ENCODE peak calls at places on chromosomes 4 and X, in five cellular contexts. H is HL-60; I is CD8-positive, alpha-beta memory T cell; R is sigmoid colon; Y is upper lobe of right lung. C is an unnamed sample.

GRCh38 chr4:36338973-36339372 is 57.6 kb downstream of the DTHD1 start:
- DNase-seq in H (no peak), I (no peak), R (no peak), Y (no peak), C (no peak)

GRCh38 chrX:69163936-69164741 is 1.1 kb downstream of the PJA1 start:
- DNase-seq in H (no peak), I (peak; percentile 58), R (no peak), Y (peak; percentile 66), C (no peak)

GRCh38 chrX:2402361-2402690 is 98.5 kb downstream of the DHRSX start:
- DNase-seq in H (no peak), I (no peak), R (no peak), Y (no peak), C (no peak)

GRCh38 chrX:46330981-46331380 is 214.2 kb downstream of the ZNF674 start:
- DNase-seq in H (no peak), I (no peak), R (no peak), Y (no peak), C (no peak)

GRCh38 chr4:170090667-170091052 is 904 bp upstream of the AADAT start:
- DNase-seq in H (no peak), I (no peak), R (no peak), Y (no peak), C (no peak)

GRCh38 chr4:159016527-159017137 is 86.2 kb upstream of the RAPGEF2 start:
- DNase-seq in H (no peak), I (no peak), R (no peak), Y (no peak), C (no peak)

GRCh38 chr4:13821522-13821921 is 194.0 kb upstream of the BOD1L1 start:
- DNase-seq in H (no peak), I (no peak), R (no peak), Y (no peak), C (no peak)

GRCh38 chr4:79044260-79044659 is 105.0 kb upstream of the PAQR3 start:
- DNase-seq in H (no peak), I (no peak), R (no peak), Y (no peak), C (no peak)

GRCh38 chr4:19883841-19884240 is 367.9 kb upstream of the SLIT2 start:
- DNase-seq in H (no peak), I (no peak), R (no peak), Y (no peak), C (no peak)

GRCh38 chrX:12080265-12080664 is 58.0 kb upstream of the FRMPD4 start:
- DNase-seq in H (no peak), I (no peak), R (no peak), Y (no peak), C (no peak)

GRCh38 chr4:27789768-27790167 is 929.1 kb downstream of the STIM2 start:
- DNase-seq in H (no peak), I (no peak), R (no peak), Y (no peak), C (no peak)

GRCh38 chr4:80295841-80296240 is 29.4 kb downstream of the FGF5 start:
- DNase-seq in H (no peak), I (no peak), R (no peak), Y (no peak), C (no peak)

GRCh38 chr4:16225681-16225995 is 633 bp downstream of the TAPT1 start:
- DNase-seq in H (no peak), I (no peak), R (no peak), Y (no peak), C (no peak)

GRCh38 chr4:17336524-17336941 is 175.4 kb downstream of the QDPR start:
- DNase-seq in H (no peak), I (peak; percentile 79), R (peak; percentile 71), Y (no peak), C (no peak)

GRCh38 chr4:93731448-93731847 is 97.1 kb upstream of the ATOH1 start:
- DNase-seq in H (no peak), I (no peak), R (no peak), Y (no peak), C (no peak)

GRCh38 chrX:72306085-72306801 is 529 bp upstream of the CITED1 start:
- DNase-seq in H (no peak), I (no peak), R (no peak), Y (no peak), C (no peak)

GRCh38 chrX:13120017-13120416 is 75.6 kb upstream of the FAM9C start:
- DNase-seq in H (no peak), I (no peak), R (no peak), Y (no peak), C (peak; percentile 24)

GRCh38 chr4:118968813-118969212 is 80.2 kb downstream of the SYNPO2 start:
- DNase-seq in H (no peak), I (no peak), R (no peak), Y (no peak), C (no peak)
- H3K27ac ChIP-seq in H (no peak overlapping the region), I (no peak overlapping the region), R (peak overlapping the region; percentile 89), Y (peak overlapping the region; percentile 52), C (peak overlapping the region; percentile 73)

DNA sequence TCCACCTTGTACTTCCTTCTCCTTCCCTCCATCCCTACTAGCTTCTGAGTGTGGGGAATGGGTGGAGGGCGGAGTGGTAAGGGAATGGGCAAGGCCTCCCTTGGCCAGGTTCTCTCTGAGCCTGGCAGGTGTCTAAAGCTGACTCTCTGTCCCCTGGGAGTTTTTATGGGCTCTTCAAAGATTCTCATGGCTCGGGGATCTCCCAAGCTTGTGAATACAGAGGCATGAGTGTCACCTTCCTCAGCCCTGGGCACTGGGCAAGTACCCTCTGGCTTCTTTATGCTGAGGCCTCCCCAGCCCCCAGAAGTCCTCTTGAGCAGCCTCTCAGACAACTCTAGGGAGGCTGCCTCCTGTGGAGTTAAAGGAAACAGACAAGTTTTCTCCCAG is 32.5 kb upstream of the DDX3X start:
- DNase-seq in H (no peak), I (no peak), R (no peak), Y (no peak), C (no peak)
- H3K27ac ChIP-seq in H (no peak overlapping the region), I (no peak overlapping the region), R (no peak overlapping the region), Y (no peak overlapping the region), C (no peak overlapping the region)

DNA sequence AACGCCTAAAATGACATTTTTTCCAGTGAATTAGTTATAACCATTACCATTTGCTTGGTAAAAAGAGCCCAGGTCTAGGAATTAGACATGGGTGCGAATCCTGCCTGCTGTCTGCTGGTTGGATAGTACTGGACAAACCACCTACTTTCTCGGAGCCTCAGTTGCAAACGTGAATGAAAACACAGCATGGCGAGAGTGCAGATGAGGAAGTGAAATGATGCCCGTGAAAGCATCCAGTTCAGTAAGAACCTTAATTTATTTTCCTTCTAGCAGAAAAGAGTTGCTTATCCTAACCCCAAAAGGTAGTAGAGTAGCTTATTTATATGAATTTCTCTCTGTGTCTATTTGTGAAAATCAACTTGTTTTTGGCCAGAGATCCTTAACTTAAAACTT is 171.4 kb upstream of the GALNT7 start:
- DNase-seq in H (no peak), I (no peak), R (no peak), Y (no peak), C (no peak)
- H3K27ac ChIP-seq in H (no peak overlapping the region), I (peak overlapping the region; percentile 35), R (no peak overlapping the region), Y (no peak overlapping the region), C (no peak overlapping the region)

GRCh38 chr4:176238819-176239218 is 30.2 kb downstream of the ASB5 start:
- DNase-seq in H (no peak), I (no peak), R (no peak), Y (no peak), C (no peak)
- H3K27ac ChIP-seq in H (no peak overlapping the region), I (no peak overlapping the region), R (peak overlapping the region; percentile 90), Y (no peak overlapping the region), C (peak overlapping the region; percentile 82)

DNA sequence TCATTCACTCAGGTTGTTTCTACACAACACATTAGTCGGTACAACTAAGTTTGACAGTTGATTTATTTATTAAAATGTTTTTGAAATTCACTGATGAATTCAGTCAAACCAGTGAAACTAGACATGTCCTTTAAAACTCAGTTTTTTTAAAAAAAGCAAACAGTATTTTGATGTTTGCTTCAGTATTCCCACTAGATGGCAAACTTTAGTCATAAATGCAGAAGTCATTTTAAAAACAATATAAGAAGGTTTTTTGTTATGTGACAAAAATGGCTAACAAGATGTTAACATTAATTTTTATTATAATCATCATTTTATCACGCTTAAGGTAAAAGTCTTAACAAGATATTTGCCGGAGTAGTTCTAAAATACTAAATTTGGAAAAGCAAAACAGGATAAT is 1337.8 kb upstream of the DIAPH2 start:
- DNase-seq in H (no peak), I (no peak), R (no peak), Y (no peak), C (no peak)
- H3K27ac ChIP-seq in H (no peak overlapping the region), I (no peak overlapping the region), R (no peak overlapping the region), Y (no peak overlapping the region), C (no peak overlapping the region)